ENCODE peak calls at places on chromosomes 13 and 19, in eight cellular contexts. O, T, R, D, H, I, Z and N are unnamed samples.

GRCh38 chr19:16153582-16154336 is 10.3 kb downstream of the HSH2D start:
- DNase-seq in T (no peak), Z (no peak), I (no peak), R (no peak), O (no peak), D (no peak), H (no peak), N (no peak)

GRCh38 chr13:21608961-21609360 is 5.0 kb upstream of the MICU2 start:
- DNase-seq in T (no peak), Z (no peak), H (no peak), I (peak), R (no peak), O (no peak), D (no peak), N (peak)

GRCh38 chr19:16659832-16660708 is at the start of gene SMIM7:
- DNase-seq in I (peak), T (peak), H (peak), Z (peak), D (peak), O (peak), R (peak), N (peak)

GRCh38 chr13:50676602-50677001 is 166.9 kb downstream of the DLEU7 start:
- DNase-seq in D (no peak), I (peak), T (no peak), Z (peak), R (no peak), O (no peak), H (no peak), N (peak)

GRCh38 chr13:102402292-102402691 is 444 bp upstream of the FGF14 start:
- DNase-seq in O (no peak), R (peak), H (no peak), T (no peak), D (peak), Z (no peak), I (peak), N (peak)

GRCh38 chr13:75550159-75550567 is 572 bp downstream of the UCHL3 start:
- DNase-seq in Z (peak), O (peak), R (peak), D (no peak), I (peak), H (no peak), T (peak), N (peak)

GRCh38 chr13:100182894-100183490 is 94.1 kb downstream of the PCCA start:
- DNase-seq in I (no peak), R (no peak), D (no peak), T (no peak), O (no peak), Z (no peak), H (no peak), N (no peak)

GRCh38 chr13:38661276-38661675 is 25.6 kb upstream of the FREM2 start:
- DNase-seq in T (no peak), I (no peak), O (no peak), D (no peak), Z (peak), H (no peak), R (no peak), N (no peak)

GRCh38 chr13:39776439-39776838 is 121.0 kb downstream of the COG6 start:
- DNase-seq in T (no peak), O (no peak), I (peak), Z (peak), D (no peak), H (no peak), R (no peak), N (peak)

GRCh38 chr13:61880576-61881283 is 465.1 kb upstream of the PCDH20 start:
- DNase-seq in I (peak), H (peak), O (no peak), R (no peak), T (no peak), Z (peak), D (no peak), N (peak)

GRCh38 chr19:18418725-18419194 is 438 bp upstream of the SSBP4 start:
- DNase-seq in R (peak), T (peak), I (no peak), H (no peak), O (no peak), D (peak), Z (no peak), N (peak)

GRCh38 chr13:34421849-34422475 is 520.1 kb upstream of the NBEA start:
- DNase-seq in O (no peak), H (no peak), I (peak), Z (no peak), T (no peak), D (no peak), R (no peak), N (peak)

GRCh38 chr19:52170863-52171320 is 529 bp downstream of the ZNF836 start:
- DNase-seq in H (no peak), Z (peak), D (no peak), R (peak), T (peak), I (no peak), O (no peak), N (no peak)

GRCh38 chr19:34274284-34274826 is 20.0 kb downstream of the GARRE1 start:
- DNase-seq in I (no peak), R (no peak), T (no peak), H (no peak), O (no peak), Z (no peak), D (no peak), N (no peak)

GRCh38 chr19:34275705-34276104 is 21.4 kb downstream of the GARRE1 start:
- DNase-seq in Z (no peak), R (no peak), T (no peak), D (no peak), O (no peak), H (no peak), I (no peak), N (no peak)

GRCh38 chr19:34273121-34273845 is 18.9 kb downstream of the GARRE1 start:
- DNase-seq in Z (no peak), O (no peak), I (no peak), R (no peak), T (no peak), D (no peak), H (no peak), N (no peak)

GRCh38 chr19:34276614-34277013 is 22.3 kb downstream of the GARRE1 start:
- DNase-seq in H (no peak), I (no peak), D (no peak), T (no peak), O (no peak), Z (no peak), R (no peak), N (no peak)

DNA sequence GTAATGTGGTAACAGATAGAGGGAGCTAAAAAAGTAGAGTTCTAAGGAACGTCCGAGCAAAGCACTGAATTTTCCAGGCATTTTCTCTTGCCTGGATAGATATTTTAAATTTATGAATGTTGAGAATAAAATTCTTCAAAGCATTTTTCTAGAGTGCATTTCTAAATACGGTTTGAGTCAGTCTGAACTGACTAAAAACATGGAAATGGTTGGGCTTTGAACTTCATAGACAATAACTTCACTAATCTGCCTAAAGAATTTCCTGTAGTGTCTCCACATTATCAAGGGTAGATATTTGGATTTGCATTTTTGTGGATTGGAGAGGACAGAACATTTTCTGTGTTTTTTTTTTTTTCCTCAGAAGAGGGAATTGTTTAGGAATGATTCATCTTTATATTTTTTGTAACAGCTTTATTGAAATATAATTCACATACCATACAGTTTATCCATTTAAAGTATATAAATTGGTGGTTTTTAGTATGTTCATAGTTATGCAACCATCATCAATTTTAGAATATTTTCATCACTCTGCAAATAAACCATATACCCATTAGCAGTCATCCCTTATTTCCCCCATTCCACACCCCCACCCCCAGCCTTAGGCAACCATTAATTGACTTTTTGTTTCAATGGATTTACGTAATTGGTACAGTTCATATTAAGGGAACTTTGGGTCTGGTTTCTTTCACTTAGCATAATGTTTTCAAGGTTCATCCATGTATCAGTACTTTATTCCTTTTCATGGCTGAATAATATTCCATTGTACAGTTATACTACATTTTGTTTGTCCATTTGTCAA is 20.7 kb downstream of the GARRE1 start:
- DNase-seq in D (no peak), O (no peak), Z (peak), T (no peak), H (no peak), R (no peak), I (no peak), N (no peak)
- TF ChIP-seq CTCF in D (no peak), O (no peak), Z (no peak), T (no peak), H (no peak), R (no peak), I (no peak), N (no peak)

GRCh38 chr13:51818276-51818675 is 14.3 kb upstream of the DHRS12 start:
- DNase-seq in O (no peak), D (no peak), Z (no peak), I (no peak), R (no peak), T (no peak), H (no peak), N (no peak)
- TF ChIP-seq CTCF in O (no peak), D (no peak), Z (no peak), I (no peak), R (no peak), T (no peak), H (no peak), N (no peak)

GRCh38 chr19:58003153-58003828 is 671 bp upstream of the ZNF606 start:
- DNase-seq in H (no peak), D (no peak), Z (no peak), I (peak), T (no peak), R (no peak), O (no peak), N (peak)

GRCh38 chr19:58000677-58001076 is 1.9 kb downstream of the ZNF606 start:
- DNase-seq in I (no peak), Z (no peak), O (no peak), D (no peak), H (no peak), T (no peak), R (no peak), N (no peak)

GRCh38 chr19:58002384-58003152 is at the start of gene ZNF606:
- DNase-seq in O (peak), I (peak), D (peak), T (peak), Z (peak), H (peak), R (peak), N (peak)

GRCh38 chr19:58007285-58007684 is 4.7 kb upstream of the ZNF606 start:
- DNase-seq in O (no peak), Z (no peak), R (no peak), H (no peak), I (no peak), T (no peak), D (no peak), N (no peak)

DNA sequence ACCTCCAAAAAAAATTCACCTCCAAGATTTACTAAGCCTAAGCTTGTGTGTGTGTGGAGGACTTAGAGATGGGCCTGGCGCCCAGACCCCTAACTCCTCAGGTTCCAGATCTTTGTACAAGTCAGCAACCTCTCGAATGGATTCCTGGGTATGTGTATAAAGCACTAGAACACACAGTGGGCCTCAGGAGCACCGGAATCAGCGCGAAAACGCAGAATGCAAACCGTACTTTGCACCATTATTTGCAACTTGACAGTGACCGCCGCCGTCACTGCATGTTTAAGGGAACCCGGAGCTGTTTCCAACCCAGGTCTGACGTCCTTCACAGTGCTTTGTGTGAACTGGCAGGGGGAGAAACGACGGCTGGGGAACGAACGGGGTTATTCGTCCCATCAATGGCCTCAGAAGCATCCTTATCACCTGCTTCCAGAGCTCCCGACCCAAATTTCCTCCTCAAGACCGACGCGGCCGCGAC is 688 bp downstream of the ZNF606 start:
- DNase-seq in Z (peak), H (no peak), T (peak), O (no peak), D (no peak), I (no peak), R (peak), N (peak)
- TF ChIP-seq CTCF in Z (no peak), H (no peak), T (no peak), O (no peak), D (no peak), I (no peak), R (no peak), N (no peak)

GRCh38 chr13:48303331-48304131 is at the start of gene RB1:
- DNase-seq in O (peak), H (peak), I (peak), Z (peak), D (peak), T (peak), R (peak), N (peak)
- TF ChIP-seq CTCF in O (no peak), H (no peak), I (no peak), Z (no peak), D (no peak), T (no peak), R (no peak), N (no peak)

DNA sequence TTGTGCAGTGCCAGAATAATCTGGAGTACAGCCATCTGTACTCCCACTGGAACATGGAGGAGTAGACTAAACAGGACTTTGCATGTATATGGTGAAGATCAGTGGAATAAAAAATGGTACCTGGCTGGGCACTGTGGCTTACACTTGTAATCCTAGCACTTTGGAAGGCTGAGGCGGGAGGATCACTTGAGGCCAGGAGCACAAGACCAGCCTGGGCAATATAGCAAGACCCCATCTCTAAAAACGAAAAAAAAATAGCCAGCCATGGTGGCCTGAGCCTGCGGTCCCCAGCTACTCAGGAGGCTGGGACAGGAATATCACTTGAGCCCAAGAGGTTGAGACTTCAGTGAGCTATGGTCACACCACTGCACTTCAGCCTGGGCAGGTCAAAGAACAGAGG is 20.0 kb downstream of the UBA2 start:
- DNase-seq in Z (no peak), D (no peak), H (no peak), O (no peak), T (no peak), R (no peak), I (no peak), N (no peak)
- TF ChIP-seq CTCF in Z (no peak), D (no peak), H (no peak), O (no peak), T (no peak), R (no peak), I (no peak), N (no peak)

DNA sequence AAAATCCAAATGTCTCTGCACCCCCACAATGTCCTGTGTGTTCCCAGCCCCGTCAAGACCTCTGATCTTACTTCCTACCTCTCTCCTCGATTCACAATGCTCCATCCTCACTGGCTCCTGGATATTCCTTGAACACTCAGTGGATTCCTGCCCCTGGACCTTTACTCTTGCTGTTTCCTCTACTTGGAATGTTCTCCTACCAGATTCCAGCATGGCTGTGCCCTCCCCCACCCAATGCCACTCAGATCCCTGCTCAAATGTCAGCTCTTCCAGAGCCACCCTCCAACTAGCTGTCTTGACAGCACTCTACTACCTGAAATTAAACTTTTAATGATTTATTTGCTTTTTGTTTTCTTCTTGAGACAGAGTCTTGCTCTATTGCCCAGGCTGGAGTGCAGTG is 107.4 kb downstream of the KLF5 start:
- DNase-seq in O (no peak), R (no peak), I (no peak), H (no peak), T (no peak), Z (no peak), D (no peak), N (no peak)
- TF ChIP-seq CTCF in O (no peak), R (no peak), I (no peak), H (no peak), T (no peak), Z (no peak), D (no peak), N (no peak)

GRCh38 chr13:69579351-69579750 is 528.3 kb upstream of the ATXN8OS start:
- DNase-seq in R (no peak), H (no peak), Z (no peak), T (no peak), I (no peak), D (no peak), O (no peak), N (peak)
- TF ChIP-seq CTCF in R (peak), H (no peak), Z (no peak), T (peak), I (no peak), D (no peak), O (no peak), N (peak)

GRCh38 chr19:6551607-6552450 is 21.0 kb downstream of the TNFSF9 start:
- DNase-seq in I (no peak), D (no peak), O (peak), H (no peak), Z (no peak), T (no peak), R (peak), N (no peak)
- TF ChIP-seq CTCF in I (no peak), D (no peak), O (peak), H (no peak), Z (peak), T (no peak), R (no peak), N (no peak)

GRCh38 chr19:1922803-1923202 is 17.6 kb downstream of the ADAT3 start:
- DNase-seq in O (no peak), R (no peak), D (no peak), T (no peak), Z (no peak), H (no peak), I (no peak), N (no peak)

GRCh38 chr19:1923319-1923718 is 17.7 kb upstream of the CSNK1G2 start:
- DNase-seq in I (no peak), H (no peak), T (no peak), Z (no peak), D (no peak), O (no peak), R (no peak), N (no peak)

GRCh38 chr19:1929051-1929742 is 11.8 kb upstream of the CSNK1G2 start:
- DNase-seq in H (peak), Z (peak), R (peak), I (peak), D (peak), O (peak), T (peak), N (peak)

GRCh38 chr19:1924320-1924961 is 16.5 kb upstream of the CSNK1G2 start:
- DNase-seq in H (no peak), I (no peak), Z (no peak), T (no peak), O (no peak), D (no peak), R (no peak), N (no peak)

DNA sequence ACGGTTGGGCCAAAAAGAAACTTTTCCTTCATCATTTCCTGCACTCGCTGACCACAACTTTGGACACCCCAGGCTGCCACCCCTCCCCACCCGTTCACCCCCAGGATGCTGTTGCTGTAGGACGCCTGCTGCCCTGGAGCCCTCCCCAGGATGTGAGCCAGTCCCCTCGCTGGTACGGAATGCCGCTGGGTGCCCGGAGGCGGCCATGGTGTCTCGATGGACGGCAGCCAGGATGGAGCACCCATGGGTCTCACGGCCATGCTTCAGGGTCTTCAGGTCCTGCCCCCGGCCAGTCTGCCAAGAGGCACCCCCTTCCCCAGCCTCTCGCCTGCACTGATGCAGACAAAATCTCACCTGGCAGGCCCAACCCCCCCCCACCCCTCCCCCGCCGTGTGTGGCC is 15.4 kb upstream of the CSNK1G2 start:
- DNase-seq in R (no peak), T (no peak), D (no peak), H (no peak), O (no peak), I (no peak), Z (no peak), N (no peak)
- TF ChIP-seq CTCF in R (no peak), T (no peak), D (no peak), H (no peak), O (no peak), I (no peak), Z (no peak), N (no peak)